ENCODE peak calls at places on chromosome 11, in five cellular contexts. C, S, A, Y and V are unnamed samples.

GRCh38 chr11:109033627-109034340 is 368.9 kb downstream of the DDX10 start:
- DNase-seq in Y (no peak), C (peak), S (peak), A (peak), V (peak)

GRCh38 chr11:76193219-76193618 is 13.1 kb downstream of the WNT11 start:
- DNase-seq in Y (no peak), S (no peak), A (no peak), C (no peak), V (no peak)

GRCh38 chr11:74950374-74950969 is 1.4 kb downstream of the SPCS2 start:
- DNase-seq in S (no peak), A (no peak), Y (no peak), C (no peak), V (no peak)

GRCh38 chr11:34730544-34731295 is 109.8 kb downstream of the EHF start:
- DNase-seq in C (no peak), Y (no peak), S (no peak), A (no peak), V (no peak)

GRCh38 chr11:20363500-20364411 is at the start of gene HTATIP2:
- DNase-seq in A (no peak), Y (peak), S (no peak), C (no peak), V (peak)

GRCh38 chr11:107898270-107898669 is 30.0 kb upstream of the RAB39A start:
- DNase-seq in C (no peak), Y (no peak), A (peak), S (peak), V (peak)

GRCh38 chr11:73978576-73979086 is 4.0 kb downstream of the UCP2 start:
- DNase-seq in C (no peak), Y (no peak), S (no peak), A (peak), V (no peak)

GRCh38 chr11:80899381-80899780 is 1458.6 kb upstream of the TENM4 start:
- DNase-seq in Y (no peak), A (peak), S (no peak), C (no peak), V (peak)

GRCh38 chr11:71441251-71441650 is 6.9 kb downstream of the DHCR7 start:
- DNase-seq in A (no peak), S (no peak), Y (no peak), C (no peak), V (no peak)

GRCh38 chr11:95891423-95892177 is 32.3 kb downstream of the MTMR2 start:
- DNase-seq in Y (no peak), C (no peak), A (no peak), S (no peak), V (no peak)

GRCh38 chr11:19742595-19743292 is 30.1 kb downstream of the NAV2 start:
- DNase-seq in S (peak), A (no peak), C (no peak), Y (peak), V (peak)

GRCh38 chr11:67153971-67154370 is 34.9 kb downstream of the KDM2A start:
- DNase-seq in A (no peak), Y (no peak), C (no peak), S (no peak), V (no peak)

GRCh38 chr11:60852639-60853468 is 2.9 kb downstream of the PTGDR2 start:
- DNase-seq in S (no peak), C (no peak), Y (no peak), A (no peak), V (no peak)

GRCh38 chr11:9771126-9771624 is 107.3 kb downstream of the SWAP70 start:
- DNase-seq in Y (no peak), A (no peak), S (no peak), C (no peak), V (no peak)

GRCh38 chr11:77127969-77128691 is at the start of gene MYO7A:
- DNase-seq in Y (no peak), C (no peak), S (no peak), A (no peak), V (no peak)

GRCh38 chr11:93983542-93984204 is 37.5 kb upstream of the HEPHL1 start:
- DNase-seq in C (no peak), A (no peak), Y (no peak), S (no peak), V (no peak)

GRCh38 chr11:68551777-68552176 is 91.2 kb downstream of the PPP6R3 start:
- DNase-seq in Y (no peak), S (no peak), C (no peak), A (no peak), V (no peak)

GRCh38 chr11:12259956-12260355 is 117.4 kb upstream of the PARVA start:
- DNase-seq in A (no peak), C (no peak), Y (no peak), S (no peak), V (no peak)

GRCh38 chr11:34964610-34965331 is 48.4 kb downstream of the PDHX start:
- DNase-seq in Y (no peak), S (no peak), A (no peak), C (no peak), V (no peak)

GRCh38 chr11:78424334-78425270 is 7.0 kb upstream of the GAB2 start:
- DNase-seq in S (no peak), C (no peak), Y (no peak), A (no peak), V (no peak)

GRCh38 chr11:72736452-72737069 is 15.6 kb downstream of the ARAP1 start:
- DNase-seq in C (no peak), A (no peak), Y (peak), S (no peak), V (peak)

GRCh38 chr11:57340228-57340627 is 2.1 kb downstream of the P2RX3 start:
- DNase-seq in C (no peak), A (no peak), S (no peak), Y (no peak), V (peak)

GRCh38 chr11:115132829-115133228 is 371.4 kb downstream of the CADM1 start:
- DNase-seq in S (no peak), Y (no peak), A (no peak), C (no peak), V (peak)

GRCh38 chr11:18145025-18145424 is 12.7 kb downstream of the MRGPRX3 start:
- DNase-seq in A (no peak), C (no peak), Y (no peak), S (no peak), V (no peak)

GRCh38 chr11:134987828-134988227 is 575.8 kb upstream of the B3GAT1 start:
- DNase-seq in Y (no peak), A (no peak), C (no peak), S (no peak), V (no peak)

GRCh38 chr11:134637091-134638015 is 225.3 kb upstream of the B3GAT1 start:
- DNase-seq in C (no peak), S (no peak), Y (no peak), A (no peak), V (no peak)

GRCh38 chr11:35064114-35064800 is 74.7 kb upstream of the CD44 start:
- DNase-seq in S (peak), A (no peak), Y (no peak), C (no peak), V (no peak)

GRCh38 chr11:16070573-16070972 is 285.8 kb downstream of the SOX6 start:
- DNase-seq in Y (no peak), A (no peak), C (no peak), S (no peak), V (no peak)

GRCh38 chr11:46247664-46248063 is 29.8 kb upstream of the CREB3L1 start:
- DNase-seq in A (peak), S (no peak), C (no peak), Y (peak), V (peak)

GRCh38 chr11:5317301-5317700 is 6.8 kb downstream of the OR51B2 start:
- DNase-seq in C (no peak), A (no peak), S (no peak), Y (no peak), V (no peak)

GRCh38 chr11:130583866-130584265 is 135.4 kb downstream of the ADAMTS15 start:
- DNase-seq in C (no peak), Y (no peak), S (no peak), A (no peak), V (no peak)

GRCh38 chr11:112453601-112454577 is 193.2 kb upstream of the PLET1 start:
- DNase-seq in C (no peak), Y (peak), A (no peak), S (no peak), V (peak)

GRCh38 chr11:95338430-95338991 is 107.5 kb upstream of the SESN3 start:
- DNase-seq in Y (no peak), A (no peak), S (peak), C (no peak), V (no peak)

GRCh38 chr11:10605941-10606381 is 37.5 kb upstream of the LYVE1 start:
- DNase-seq in S (no peak), Y (no peak), C (peak), A (no peak), V (peak)

GRCh38 chr11:17423533-17424310 is 35.3 kb upstream of the KCNJ11 start:
- DNase-seq in A (no peak), C (no peak), S (no peak), Y (no peak), V (peak)

GRCh38 chr11:45880772-45881570 is 4.5 kb upstream of the MAPK8IP1 start:
- DNase-seq in Y (no peak), A (no peak), S (no peak), C (no peak), V (no peak)

GRCh38 chr11:30143098-30143705 is 87.6 kb upstream of the FSHB start:
- DNase-seq in C (no peak), A (no peak), Y (no peak), S (no peak), V (peak)
- TF ChIP-seq CTCF in C (peak), A (peak), Y (peak), S (peak), V (peak)

GRCh38 chr11:65278351-65278750 is 16.6 kb downstream of the POLA2 start:
- DNase-seq in A (no peak), Y (no peak), C (no peak), S (no peak), V (no peak)

GRCh38 chr11:65277878-65278277 is 16.1 kb downstream of the POLA2 start:
- DNase-seq in Y (no peak), A (no peak), C (no peak), S (no peak), V (no peak)

GRCh38 chr11:65275906-65276305 is 14.1 kb downstream of the POLA2 start:
- DNase-seq in C (no peak), A (no peak), Y (no peak), S (no peak), V (no peak)

GRCh38 chr11:65279713-65280459 is 18.1 kb downstream of the POLA2 start:
- DNase-seq in C (peak), S (peak), A (peak), Y (no peak), V (peak)

GRCh38 chr11:65280646-65281045 is 18.9 kb downstream of the POLA2 start:
- DNase-seq in Y (no peak), C (no peak), S (no peak), A (no peak), V (no peak)
- TF ChIP-seq CTCF in Y (no peak), C (no peak), S (no peak), A (no peak), V (no peak)

GRCh38 chr11:92550411-92550810 is 325.8 kb downstream of the FAT3 start:
- DNase-seq in S (no peak), A (no peak), Y (no peak), C (no peak), V (peak)

GRCh38 chr11:92556435-92556834 is 331.8 kb downstream of the FAT3 start:
- DNase-seq in S (no peak), C (no peak), A (no peak), Y (no peak), V (peak)

GRCh38 chr11:92550871-92551270 is 326.3 kb downstream of the FAT3 start:
- DNase-seq in S (no peak), Y (no peak), C (no peak), A (no peak), V (no peak)

GRCh38 chr11:92554662-92555061 is 330.0 kb downstream of the FAT3 start:
- DNase-seq in Y (no peak), A (no peak), C (no peak), S (no peak), V (no peak)

GRCh38 chr11:92552942-92553341 is 328.3 kb downstream of the FAT3 start:
- DNase-seq in A (no peak), S (no peak), Y (no peak), C (no peak), V (no peak)
- TF ChIP-seq CTCF in A (peak), S (no peak), Y (no peak), C (no peak), V (peak)

GRCh38 chr11:117985953-117986887 is at the start of gene IL10RA:
- DNase-seq in Y (peak), C (no peak), A (peak), S (no peak), V (no peak)
- TF ChIP-seq CTCF in Y (no peak), C (no peak), A (no peak), S (no peak), V (no peak)

DNA sequence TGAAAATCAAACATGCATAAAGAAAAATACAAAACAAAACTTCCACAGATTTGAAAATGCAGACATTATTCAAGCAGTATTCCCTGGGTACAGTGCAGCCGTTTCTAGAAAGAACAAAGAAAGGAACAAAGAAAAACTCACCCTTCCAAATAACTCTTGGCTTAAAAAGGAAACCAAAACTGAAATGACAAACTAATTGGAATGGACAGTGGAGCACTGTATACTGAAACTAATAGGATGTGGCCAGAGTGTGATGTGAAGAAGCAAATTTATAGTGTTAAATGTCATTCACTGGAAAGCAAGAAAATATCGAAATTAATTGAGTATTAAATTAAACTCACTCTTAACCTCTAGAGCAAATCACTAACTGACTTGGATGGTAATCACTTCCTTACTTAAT is 55.4 kb downstream of the QSER1 start:
- DNase-seq in A (no peak), C (no peak), Y (no peak), S (no peak), V (no peak)
- TF ChIP-seq CTCF in A (no peak), C (no peak), Y (no peak), S (no peak), V (no peak)